ENCODE peak calls at places on chromosomes 2 and 18, in four cellular contexts. W is H9, I is spleen, R is uterus. Q is an unnamed sample.

GRCh38 chr2:109703076-109703475 is 88.9 kb downstream of the SOWAHC start:
- DNase-seq in R (no peak), W (no peak), I (no peak), Q (peak; percentile 36)

GRCh38 chr2:165277295-165277694 is 38.1 kb downstream of the SCN2A start:
- DNase-seq in W (no peak), I (no peak), R (no peak), Q (no peak)

GRCh38 chr2:60780741-60781140 is 24.7 kb downstream of the PAPOLG start:
- DNase-seq in W (no peak), I (no peak), R (no peak), Q (no peak)

GRCh38 chr2:31108887-31109286 is 29.4 kb downstream of the GALNT14 start:
- DNase-seq in I (no peak), W (no peak), R (no peak), Q (no peak)

GRCh38 chr2:85340034-85340892 is 12.5 kb upstream of the TGOLN2 start:
- DNase-seq in W (no peak), R (no peak), I (no peak), Q (no peak)

GRCh38 chr18:24333116-24333515 is 64.5 kb downstream of the OSBPL1A start:
- DNase-seq in I (no peak), W (no peak), R (no peak), Q (no peak)

GRCh38 chr18:49360582-49360981 is 99.9 kb downstream of the DYM start:
- DNase-seq in I (no peak), W (no peak), R (no peak), Q (no peak)

GRCh38 chr2:38527338-38528007 is 75.3 kb downstream of the HNRNPLL start:
- DNase-seq in I (no peak), R (no peak), W (no peak), Q (no peak)

GRCh38 chr2:19802088-19802806 is 99.5 kb downstream of the TTC32 start:
- DNase-seq in W (no peak), R (no peak), I (no peak), Q (no peak)

GRCh38 chr18:48989304-48990284 is 38.8 kb upstream of the SMAD7 start:
- DNase-seq in I (no peak), R (no peak), W (no peak), Q (no peak)

GRCh38 chr2:40201425-40201824 is 250.5 kb downstream of the SLC8A1 start:
- DNase-seq in R (no peak), W (no peak), I (no peak), Q (no peak)

GRCh38 chr2:124810132-124810531 is 785.0 kb downstream of the CNTNAP5 start:
- DNase-seq in W (peak; percentile 59), R (no peak), I (no peak), Q (peak; percentile 13)

GRCh38 chr2:223735035-223735640 is 102.2 kb downstream of the AP1S3 start:
- DNase-seq in I (no peak), R (no peak), W (no peak), Q (no peak)

GRCh38 chr2:216229488-216229887 is 120.3 kb downstream of the XRCC5 start:
- DNase-seq in I (no peak), W (no peak), R (no peak), Q (no peak)

GRCh38 chr2:13002536-13002935 is 285.8 kb downstream of the TRIB2 start:
- DNase-seq in I (no peak), W (no peak), R (no peak), Q (no peak)

GRCh38 chr2:102313025-102313424 is 1.7 kb downstream of the IL1RL1 start:
- DNase-seq in I (no peak), W (no peak), R (no peak), Q (peak; percentile 72)

GRCh38 chr2:174778479-174778962 is 14.2 kb upstream of the CHRNA1 start:
- DNase-seq in I (peak; percentile 81), R (peak; percentile 22), W (no peak), Q (no peak)

GRCh38 chr18:42798606-42799005 is 316.9 kb downstream of the RIT2 start:
- DNase-seq in W (no peak), I (no peak), R (no peak), Q (no peak)

GRCh38 chr2:8089596-8089995 is 592.3 kb upstream of the ID2 start:
- DNase-seq in W (no peak), I (no peak), R (no peak), Q (no peak)

GRCh38 chr2:212237350-212238095 is 301.1 kb downstream of the ERBB4 start:
- DNase-seq in R (no peak), I (peak; percentile 56), W (peak; percentile 60), Q (no peak)

GRCh38 chr18:41767960-41768359 is 187.1 kb upstream of the PIK3C3 start:
- DNase-seq in R (no peak), W (no peak), I (no peak), Q (peak; percentile 13)

GRCh38 chr2:237445611-237446332 is 31.8 kb upstream of the COL6A3 start:
- DNase-seq in I (no peak), R (no peak), W (no peak), Q (no peak)

GRCh38 chr2:122575076-122575475 is 819.6 kb downstream of the TSN start:
- DNase-seq in I (no peak), W (no peak), R (no peak), Q (no peak)

GRCh38 chr2:231926761-231927565 is 767 bp upstream of the NPPC start:
- DNase-seq in I (peak; percentile 74), R (peak; percentile 31), W (peak; percentile 75), Q (peak; percentile 34)

GRCh38 chr2:190607657-190608357 is 41.1 kb upstream of the NAB1 start:
- DNase-seq in I (no peak), W (no peak), R (no peak), Q (peak; percentile 72)

GRCh38 chr2:183037660-183038340 is 457 bp downstream of the NCKAP1 start:
- DNase-seq in R (peak; percentile 45), W (no peak), I (no peak), Q (peak; percentile 12)

GRCh38 chr2:34031097-34031496 is 432.0 kb upstream of the FAM98A start:
- DNase-seq in R (no peak), W (no peak), I (no peak), Q (no peak)

GRCh38 chr2:100281521-100282438 is 40.5 kb downstream of the LONRF2 start:
- DNase-seq in W (no peak), I (no peak), R (peak; percentile 83), Q (no peak)

GRCh38 chr2:128090909-128091690 is at the start of gene UGGT1:
- DNase-seq in R (peak; percentile 93), I (peak; percentile 99), W (peak; percentile 98), Q (peak; percentile 94)

GRCh38 chr2:128092656-128093055 is 1.7 kb downstream of the UGGT1 start:
- DNase-seq in I (no peak), W (no peak), R (no peak), Q (no peak)

GRCh38 chr2:128091691-128092050 is 671 bp downstream of the UGGT1 start:
- DNase-seq in I (no peak), R (no peak), W (no peak), Q (peak; percentile 16)

GRCh38 chr2:128093762-128094161 is 2.8 kb downstream of the UGGT1 start:
- DNase-seq in W (no peak), I (no peak), R (no peak), Q (no peak)

GRCh38 chr2:128095201-128095600 is 4.2 kb downstream of the UGGT1 start:
- DNase-seq in R (no peak), W (no peak), I (no peak), Q (no peak)
- H3K27ac ChIP-seq in R (no peak overlapping the region), W (no peak overlapping the region), I (no peak overlapping the region), Q (no peak overlapping the region)

DNA sequence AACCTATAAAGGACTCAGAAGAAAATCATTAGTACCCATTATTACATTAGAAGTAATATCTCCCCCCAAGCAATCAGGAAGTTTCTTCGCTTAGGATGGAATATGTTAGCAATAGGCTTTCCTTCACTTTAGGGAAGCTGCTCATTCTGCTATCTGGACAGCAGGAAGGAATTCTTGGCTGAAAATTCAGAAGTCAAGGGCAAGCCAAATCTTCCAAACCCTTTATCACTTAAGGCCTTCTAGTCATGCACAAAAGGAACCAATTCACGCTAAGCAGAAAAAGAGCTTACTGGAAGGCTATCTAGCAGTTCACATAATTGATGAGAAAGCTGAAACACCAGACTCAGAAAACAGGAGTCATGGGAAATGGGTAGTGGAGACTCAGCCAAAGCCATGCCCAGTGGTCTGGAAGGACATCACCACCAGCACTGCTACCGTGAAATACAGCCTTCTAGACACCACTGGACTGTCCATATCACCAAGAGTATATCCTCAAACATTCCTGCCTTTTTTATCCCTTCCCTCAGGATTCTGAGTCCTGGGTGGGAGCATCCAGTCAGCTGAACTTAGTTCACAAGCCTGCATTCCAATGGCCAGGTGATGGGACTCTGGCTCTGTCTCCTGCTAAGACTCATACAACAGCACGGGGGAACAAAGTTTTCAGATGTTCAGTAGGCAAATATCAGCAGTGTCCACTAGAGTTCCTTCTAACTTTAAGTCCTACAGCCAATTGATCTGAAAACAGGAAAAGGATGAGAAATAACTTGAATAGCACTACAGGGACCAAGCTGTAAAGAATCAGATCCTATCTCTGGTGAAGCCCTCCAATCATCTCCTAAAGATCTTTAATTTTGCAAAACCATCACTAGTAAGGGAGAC is 14.8 kb upstream of the ADAM17 start:
- DNase-seq in I (no peak), W (no peak), R (no peak), Q (no peak)
- TF ChIP-seq CTCF in I (no peak), W (no peak), R (no peak), Q (no peak)

DNA sequence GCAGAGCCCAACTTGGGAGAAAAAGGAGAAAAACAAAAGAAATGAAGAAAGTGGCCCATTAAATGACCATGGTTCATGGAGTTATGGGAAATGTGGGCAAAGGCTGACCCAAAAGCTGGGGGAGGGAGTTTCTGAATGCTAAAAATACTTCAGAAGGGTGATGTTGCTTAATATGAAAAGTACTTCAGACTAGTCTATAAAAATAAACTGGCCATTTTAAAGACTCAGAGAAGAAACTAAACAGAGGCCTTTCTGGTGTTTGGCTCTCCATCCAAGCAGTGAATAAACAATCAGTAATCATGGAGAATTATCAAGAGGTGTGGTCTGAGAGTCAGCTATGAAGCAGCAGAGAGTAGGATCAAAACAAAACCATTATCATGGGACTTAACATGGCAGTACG is 160.8 kb upstream of the MAPRE2 start:
- DNase-seq in I (no peak), R (no peak), W (no peak), Q (no peak)
- H3K27ac ChIP-seq in I (no peak overlapping the region), R (peak overlapping the region; percentile 56), W (no peak overlapping the region), Q (no peak overlapping the region)

GRCh38 chr2:233061591-233062446 is 1.7 kb downstream of the INPP5D start:
- DNase-seq in W (peak; percentile 56), R (no peak), I (peak; percentile 92), Q (no peak)
- TF ChIP-seq CTCF in W (peak; percentile 45), R (no peak), I (peak; percentile 58), Q (no peak)

DNA sequence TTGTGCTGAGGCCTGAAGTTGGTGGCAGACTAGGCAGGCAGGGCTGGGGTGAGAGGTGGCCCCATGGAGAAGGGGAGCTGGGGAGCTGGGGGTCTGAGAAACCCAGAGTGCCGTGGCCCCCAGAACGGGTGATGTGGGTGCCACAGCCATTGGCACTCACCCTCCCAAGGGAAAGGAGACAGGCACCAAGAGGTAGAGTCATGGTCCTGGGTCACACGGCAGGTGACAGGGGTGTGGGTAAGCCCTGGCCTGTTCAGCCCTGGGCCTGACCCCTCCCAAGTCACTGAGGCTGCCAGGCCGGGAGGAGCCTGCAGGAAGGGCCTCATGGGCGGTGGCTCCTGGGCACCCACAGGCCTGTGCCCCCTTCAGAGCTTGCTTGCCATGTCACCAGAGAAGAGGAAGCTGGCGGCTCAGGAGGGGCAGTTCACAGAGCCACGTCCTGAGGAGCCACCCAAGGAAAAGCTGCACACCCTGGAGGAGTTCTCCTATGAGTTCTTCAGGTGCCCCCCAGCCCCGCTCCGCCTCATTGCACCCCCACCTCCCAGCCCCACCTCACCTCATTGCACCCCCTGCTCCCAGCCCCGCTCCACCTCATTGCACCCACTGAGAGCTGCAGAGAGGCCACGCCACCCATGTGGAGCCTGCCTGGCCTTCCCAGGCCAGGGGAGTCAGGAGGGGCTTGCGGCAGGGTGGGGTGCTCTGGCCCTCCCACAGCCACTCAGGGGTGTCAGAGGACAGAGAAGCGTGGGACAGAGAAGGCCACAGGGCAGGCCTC is 15.4 kb upstream of the GPR17 start:
- DNase-seq in W (no peak), I (peak; percentile 83), R (no peak), Q (no peak)
- H3K27ac ChIP-seq in W (no peak overlapping the region), I (peak overlapping the region; percentile 93), R (no peak overlapping the region), Q (no peak overlapping the region)

Q was measured in RWPE1.